ENCODE peak calls at places on chromosomes 3 and 15, in seven cellular contexts. X, W, L, U, C, S and Q are unnamed samples.

GRCh38 chr15:71709808-71710418 is 100.4 kb upstream of the NR2E3 start:
- DNase-seq in X (no peak), W (no peak), L (no peak), U (no peak), C (no peak), S (no peak), Q (no peak)

GRCh38 chr3:185713015-185713414 is 111.8 kb downstream of the IGF2BP2 start:
- DNase-seq in X (no peak), W (no peak), L (no peak), U (no peak), C (no peak), S (no peak), Q (no peak)

GRCh38 chr3:52032702-52033408 is 23.5 kb downstream of the DUSP7 start:
- DNase-seq in X (no peak), W (no peak), L (no peak), U (no peak), C (no peak), S (no peak), Q (no peak)

GRCh38 chr15:97978408-97979130 is 18.1 kb downstream of the ARRDC4 start:
- DNase-seq in X (peak; percentile 28), W (no peak), L (no peak), U (no peak), C (no peak), S (peak; percentile 17), Q (peak; percentile 75)

GRCh38 chr3:42515391-42515916 is 13.0 kb downstream of the VIPR1 start:
- DNase-seq in X (no peak), W (no peak), L (no peak), U (peak; percentile 83), C (no peak), S (no peak), Q (peak; percentile 13)

GRCh38 chr3:104632521-104632920 is 734.2 kb upstream of the ALCAM start:
- DNase-seq in X (peak; percentile 45), W (no peak), L (no peak), U (no peak), C (no peak), S (no peak), Q (no peak)

GRCh38 chr3:89578253-89578529 is 470.8 kb downstream of the EPHA3 start:
- DNase-seq in X (no peak), W (no peak), L (no peak), U (no peak), C (no peak), S (no peak), Q (no peak)

GRCh38 chr3:132432639-132433038 is 15.3 kb downstream of the DNAJC13 start:
- DNase-seq in X (peak; percentile 85), W (no peak), L (no peak), U (no peak), C (no peak), S (peak; percentile 12), Q (no peak)

GRCh38 chr3:195226900-195227447 is 44.0 kb downstream of the XXYLT1 start:
- DNase-seq in X (peak; percentile 31), W (no peak), L (no peak), U (peak; percentile 47), C (no peak), S (peak; percentile 31), Q (no peak)

GRCh38 chr3:107283948-107284347 is 93.3 kb upstream of the CCDC54 start:
- DNase-seq in X (peak; percentile 8), W (no peak), L (no peak), U (no peak), C (no peak), S (no peak), Q (no peak)

GRCh38 chr3:98974442-98974841 is 72.9 kb upstream of the DCBLD2 start:
- DNase-seq in X (no peak), W (no peak), L (no peak), U (no peak), C (no peak), S (no peak), Q (no peak)

GRCh38 chr3:72386322-72386721 is 461.9 kb downstream of the SHQ1 start:
- DNase-seq in X (no peak), W (no peak), L (no peak), U (no peak), C (no peak), S (no peak), Q (no peak)
- TF ChIP-seq CTCF in X (no peak), W (no peak), L (no peak), U (no peak), C (no peak), S (no peak), Q (no peak)

DNA sequence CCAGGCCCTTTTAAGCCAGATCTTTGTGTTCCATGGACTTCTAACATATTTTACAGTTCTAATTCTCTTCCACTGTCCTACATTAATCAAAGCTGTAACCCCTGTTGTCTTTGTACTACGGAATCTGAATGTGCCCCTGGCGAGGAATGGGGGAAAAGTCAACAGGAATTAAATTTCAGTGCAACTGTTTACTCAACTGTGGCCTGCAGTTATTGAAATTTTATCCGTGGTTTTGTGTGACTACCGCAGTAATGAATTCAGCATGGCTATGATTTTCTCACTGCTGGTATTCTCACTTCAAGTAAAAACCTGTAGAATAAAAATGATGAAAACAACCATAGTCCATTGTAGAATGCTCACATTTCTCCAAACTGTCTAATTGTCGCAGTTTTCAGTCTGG is 388.0 kb downstream of the FOXP1 start:
- DNase-seq in X (peak; percentile 48), W (no peak), L (no peak), U (no peak), C (no peak), S (no peak), Q (no peak)
- TF ChIP-seq CTCF in X (no peak), W (no peak), L (no peak), U (no peak), C (no peak), S (no peak), Q (no peak)

GRCh38 chr3:129106320-129106719 is 15.3 kb downstream of the RAB43 start:
- DNase-seq in X (no peak), W (peak; percentile 25), L (no peak), U (no peak), C (no peak), S (no peak), Q (no peak)
- TF ChIP-seq CTCF in X (no peak), W (no peak), L (no peak), U (no peak), C (no peak), S (peak; percentile 35), Q (no peak)

GRCh38 chr3:19903649-19904048 is 30.4 kb downstream of the EFHB start:
- DNase-seq in X (no peak), W (no peak), L (no peak), U (no peak), C (no peak), S (no peak), Q (no peak)

GRCh38 chr3:19901337-19901736 is 32.7 kb downstream of the EFHB start:
- DNase-seq in X (peak; percentile 13), W (no peak), L (no peak), U (no peak), C (no peak), S (no peak), Q (no peak)

GRCh38 chr3:19901918-19902317 is 32.1 kb downstream of the EFHB start:
- DNase-seq in X (no peak), W (no peak), L (no peak), U (no peak), C (peak; percentile 35), S (no peak), Q (no peak)

GRCh38 chr3:19898725-19899124 is 35.3 kb downstream of the EFHB start:
- DNase-seq in X (peak; percentile 29), W (no peak), L (no peak), U (no peak), C (no peak), S (no peak), Q (no peak)

DNA sequence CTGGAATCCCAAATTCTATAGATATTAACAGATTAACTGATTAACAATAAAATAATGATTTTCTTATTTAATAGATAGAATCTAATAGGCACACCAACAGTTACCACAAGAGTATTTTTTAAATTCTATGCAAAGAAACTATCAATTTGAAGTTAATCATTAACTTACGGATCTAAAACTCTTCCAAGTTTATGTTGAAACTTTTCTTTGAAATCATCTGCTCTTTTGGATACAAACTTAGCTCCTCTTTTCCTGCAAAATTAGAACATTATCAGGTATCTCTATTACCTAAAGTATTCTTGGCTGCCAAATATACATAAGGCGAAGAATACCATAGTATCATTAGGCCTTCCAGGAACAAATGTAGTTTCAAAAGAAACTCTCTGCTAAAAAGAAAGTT is 34.8 kb downstream of the EFHB start:
- DNase-seq in X (no peak), W (no peak), L (no peak), U (no peak), C (no peak), S (no peak), Q (no peak)
- TF ChIP-seq CTCF in X (no peak), W (no peak), L (no peak), U (no peak), C (no peak), S (no peak), Q (no peak)

DNA sequence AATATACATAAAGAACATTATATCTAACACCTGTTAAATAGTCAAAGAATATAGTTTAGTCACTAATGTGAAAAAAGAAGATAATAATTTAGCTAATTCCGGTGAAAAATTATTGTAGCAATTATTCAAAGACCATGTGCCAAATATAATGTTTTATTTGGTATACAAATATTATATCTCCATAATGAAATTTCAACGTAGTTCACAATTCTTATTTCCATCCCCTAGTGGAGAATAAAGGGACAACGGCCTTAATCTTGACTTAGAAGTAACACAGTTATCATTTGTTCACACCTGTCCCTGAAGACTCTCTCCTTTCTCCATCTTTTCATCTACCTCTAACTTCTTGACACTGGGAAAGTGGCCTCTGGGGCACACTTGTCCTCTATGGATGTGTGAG is 213.4 kb downstream of the ERC2 start:
- DNase-seq in X (no peak), W (no peak), L (no peak), U (no peak), C (no peak), S (no peak), Q (no peak)
- TF ChIP-seq CTCF in X (peak; percentile 40), W (no peak), L (peak; percentile 70), U (no peak), C (peak; percentile 10), S (no peak), Q (peak; percentile 17)

GRCh38 chr3:60262546-60262945 is 988.7 kb downstream of the FHIT start:
- DNase-seq in X (no peak), W (no peak), L (no peak), U (no peak), C (no peak), S (no peak), Q (no peak)
- TF ChIP-seq CTCF in X (no peak), W (no peak), L (no peak), U (no peak), C (no peak), S (no peak), Q (no peak)

GRCh38 chr3:181693280-181693679 is 18.4 kb upstream of the SOX2 start:
- DNase-seq in X (no peak), W (no peak), L (no peak), U (no peak), C (no peak), S (no peak), Q (no peak)

GRCh38 chr3:181695661-181696491 is 15.8 kb upstream of the SOX2 start:
- DNase-seq in X (no peak), W (no peak), L (peak; percentile 57), U (no peak), C (no peak), S (no peak), Q (peak; percentile 14)

GRCh38 chr3:181692850-181693154 is 18.9 kb upstream of the SOX2 start:
- DNase-seq in X (no peak), W (no peak), L (no peak), U (no peak), C (no peak), S (no peak), Q (no peak)

GRCh38 chr3:181696641-181697230 is 15.0 kb upstream of the SOX2 start:
- DNase-seq in X (no peak), W (no peak), L (no peak), U (no peak), C (no peak), S (no peak), Q (no peak)

GRCh38 chr3:181694805-181695660 is 16.7 kb upstream of the SOX2 start:
- DNase-seq in X (peak; percentile 21), W (peak; percentile 80), L (peak; percentile 77), U (peak; percentile 74), C (no peak), S (peak; percentile 18), Q (peak; percentile 20)
- TF ChIP-seq CTCF in X (no peak), W (peak; percentile 29), L (peak; percentile 16), U (peak; percentile 12), C (no peak), S (peak; percentile 27), Q (no peak)